ENCODE peak calls at places on chromosomes 12 and 14, in six cellular contexts. One of them, this sample, is unnamed.

GRCh38 chr12:22527999-22528398 is 16.3 kb downstream of the C2CD5 start:
- DNase-seq in lung: no peak
- DNase-seq in AG09309: peak
- DNase-seq in neural progenitor cell: no peak
- DNase-seq in coronary artery: no peak
- DNase-seq in AG04450: peak
- DNase-seq in this sample: no peak

GRCh38 chr12:60070541-60070940 is 474.7 kb downstream of the SLC16A7 start:
- DNase-seq in lung: no peak
- DNase-seq in AG09309: no peak
- DNase-seq in neural progenitor cell: no peak
- DNase-seq in coronary artery: no peak
- DNase-seq in AG04450: no peak
- DNase-seq in this sample: no peak

GRCh38 chr14:76908834-76909233 is 82.6 kb downstream of the LRRC74A start:
- DNase-seq in lung: no peak
- DNase-seq in AG09309: no peak
- DNase-seq in neural progenitor cell: no peak
- DNase-seq in coronary artery: no peak
- DNase-seq in AG04450: no peak
- DNase-seq in this sample: peak

GRCh38 chr14:104244221-104245011 is 106.0 kb downstream of the KIF26A start:
- DNase-seq in lung: no peak
- DNase-seq in AG09309: no peak
- DNase-seq in neural progenitor cell: no peak
- DNase-seq in coronary artery: peak
- DNase-seq in AG04450: no peak
- DNase-seq in this sample: no peak

GRCh38 chr14:51552275-51552674 is 99.4 kb upstream of the FRMD6 start:
- DNase-seq in lung: no peak
- DNase-seq in AG09309: no peak
- DNase-seq in neural progenitor cell: peak
- DNase-seq in coronary artery: no peak
- DNase-seq in AG04450: no peak
- DNase-seq in this sample: no peak

GRCh38 chr12:3725267-3726115 is 27.4 kb downstream of the CRACR2A start:
- DNase-seq in lung: no peak
- DNase-seq in AG09309: no peak
- DNase-seq in neural progenitor cell: no peak
- DNase-seq in coronary artery: no peak
- DNase-seq in AG04450: no peak
- DNase-seq in this sample: peak

GRCh38 chr12:72307229-72307628 is 35.1 kb downstream of the TRHDE start:
- DNase-seq in lung: no peak
- DNase-seq in AG09309: no peak
- DNase-seq in neural progenitor cell: no peak
- DNase-seq in coronary artery: no peak
- DNase-seq in AG04450: no peak
- DNase-seq in this sample: no peak

GRCh38 chr14:93732524-93732923 is 55.8 kb downstream of the PRIMA1 start:
- DNase-seq in lung: no peak
- DNase-seq in AG09309: no peak
- DNase-seq in neural progenitor cell: no peak
- DNase-seq in coronary artery: no peak
- DNase-seq in AG04450: no peak
- DNase-seq in this sample: no peak

GRCh38 chr12:116806845-116807440 is 68.8 kb downstream of the RNFT2 start:
- DNase-seq in lung: no peak
- DNase-seq in AG09309: no peak
- DNase-seq in neural progenitor cell: no peak
- DNase-seq in coronary artery: no peak
- DNase-seq in AG04450: no peak
- DNase-seq in this sample: no peak
- H3K4me3 ChIP-seq in lung: no peak
- H3K4me3 ChIP-seq in AG09309: no peak
- H3K4me3 ChIP-seq in neural progenitor cell: no peak
- H3K4me3 ChIP-seq in coronary artery: no peak
- H3K4me3 ChIP-seq in AG04450: no peak
- H3K4me3 ChIP-seq in this sample: no peak

DNA sequence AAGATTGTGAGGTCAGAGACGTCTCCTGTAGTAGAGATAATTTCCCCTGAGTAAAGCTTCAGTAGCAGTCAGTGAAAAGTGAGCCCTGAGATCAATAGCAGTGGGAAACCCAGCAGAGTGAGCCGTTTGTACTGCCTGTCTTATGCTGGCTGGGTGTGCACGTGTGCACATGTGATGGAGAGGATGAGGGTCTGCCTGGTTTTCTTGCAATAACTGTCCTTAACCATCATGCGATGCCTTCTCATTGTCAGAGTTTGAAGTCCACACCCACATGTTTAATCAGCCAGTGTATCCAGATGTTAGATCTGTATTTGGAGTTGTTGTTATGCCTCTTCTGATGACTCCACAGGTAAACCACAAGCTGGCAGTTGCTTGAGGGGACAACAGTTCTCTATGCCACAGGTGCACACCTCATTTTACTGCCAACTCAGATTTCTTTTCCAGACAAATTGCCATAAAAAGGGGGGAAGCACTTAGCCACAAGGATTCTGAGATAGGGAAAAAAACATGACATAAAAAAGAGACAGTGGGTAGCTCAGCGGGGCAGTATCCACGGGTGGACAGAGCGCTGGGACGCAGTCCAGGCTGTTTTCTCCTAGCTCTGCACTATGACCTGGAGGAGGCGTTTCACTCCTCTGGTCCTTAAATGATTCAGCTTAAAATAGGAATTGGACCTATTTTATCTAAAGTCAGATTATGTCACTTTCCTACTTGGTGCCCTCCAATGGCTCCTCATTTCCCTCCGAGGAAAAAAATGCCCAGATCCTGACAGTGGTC is 192.3 kb downstream of the ANO6 start:
- DNase-seq in lung: no peak
- DNase-seq in AG09309: no peak
- DNase-seq in neural progenitor cell: no peak
- DNase-seq in coronary artery: no peak
- DNase-seq in AG04450: no peak
- DNase-seq in this sample: peak
- H3K4me3 ChIP-seq in lung: no peak
- H3K4me3 ChIP-seq in AG09309: no peak
- H3K4me3 ChIP-seq in neural progenitor cell: no peak
- H3K4me3 ChIP-seq in coronary artery: no peak
- H3K4me3 ChIP-seq in AG04450: no peak
- H3K4me3 ChIP-seq in this sample: peak

GRCh38 chr12:116293687-116294463 is 16.4 kb upstream of the MED13L start:
- DNase-seq in lung: no peak
- DNase-seq in AG09309: no peak
- DNase-seq in neural progenitor cell: no peak
- DNase-seq in coronary artery: no peak
- DNase-seq in AG04450: no peak
- DNase-seq in this sample: no peak
- H3K4me3 ChIP-seq in lung: no peak
- H3K4me3 ChIP-seq in AG09309: no peak
- H3K4me3 ChIP-seq in neural progenitor cell: no peak
- H3K4me3 ChIP-seq in coronary artery: no peak
- H3K4me3 ChIP-seq in AG04450: no peak
- H3K4me3 ChIP-seq in this sample: no peak

GRCh38 chr12:51907083-51907863 is at the start of gene ACVRL1:
- DNase-seq in lung: no peak
- DNase-seq in AG09309: no peak
- DNase-seq in neural progenitor cell: peak
- DNase-seq in coronary artery: no peak
- DNase-seq in AG04450: no peak
- DNase-seq in this sample: no peak

GRCh38 chr12:51904951-51905471 is 2.3 kb upstream of the ACVRL1 start:
- DNase-seq in lung: no peak
- DNase-seq in AG09309: no peak
- DNase-seq in neural progenitor cell: no peak
- DNase-seq in coronary artery: no peak
- DNase-seq in AG04450: no peak
- DNase-seq in this sample: no peak

GRCh38 chr12:51906452-51907082 is 737 bp upstream of the ACVRL1 start:
- DNase-seq in lung: no peak
- DNase-seq in AG09309: no peak
- DNase-seq in neural progenitor cell: no peak
- DNase-seq in coronary artery: peak
- DNase-seq in AG04450: no peak
- DNase-seq in this sample: no peak

GRCh38 chr12:51907864-51908425 is 641 bp downstream of the ACVRL1 start:
- DNase-seq in lung: no peak
- DNase-seq in AG09309: no peak
- DNase-seq in neural progenitor cell: no peak
- DNase-seq in coronary artery: no peak
- DNase-seq in AG04450: no peak
- DNase-seq in this sample: no peak

DNA sequence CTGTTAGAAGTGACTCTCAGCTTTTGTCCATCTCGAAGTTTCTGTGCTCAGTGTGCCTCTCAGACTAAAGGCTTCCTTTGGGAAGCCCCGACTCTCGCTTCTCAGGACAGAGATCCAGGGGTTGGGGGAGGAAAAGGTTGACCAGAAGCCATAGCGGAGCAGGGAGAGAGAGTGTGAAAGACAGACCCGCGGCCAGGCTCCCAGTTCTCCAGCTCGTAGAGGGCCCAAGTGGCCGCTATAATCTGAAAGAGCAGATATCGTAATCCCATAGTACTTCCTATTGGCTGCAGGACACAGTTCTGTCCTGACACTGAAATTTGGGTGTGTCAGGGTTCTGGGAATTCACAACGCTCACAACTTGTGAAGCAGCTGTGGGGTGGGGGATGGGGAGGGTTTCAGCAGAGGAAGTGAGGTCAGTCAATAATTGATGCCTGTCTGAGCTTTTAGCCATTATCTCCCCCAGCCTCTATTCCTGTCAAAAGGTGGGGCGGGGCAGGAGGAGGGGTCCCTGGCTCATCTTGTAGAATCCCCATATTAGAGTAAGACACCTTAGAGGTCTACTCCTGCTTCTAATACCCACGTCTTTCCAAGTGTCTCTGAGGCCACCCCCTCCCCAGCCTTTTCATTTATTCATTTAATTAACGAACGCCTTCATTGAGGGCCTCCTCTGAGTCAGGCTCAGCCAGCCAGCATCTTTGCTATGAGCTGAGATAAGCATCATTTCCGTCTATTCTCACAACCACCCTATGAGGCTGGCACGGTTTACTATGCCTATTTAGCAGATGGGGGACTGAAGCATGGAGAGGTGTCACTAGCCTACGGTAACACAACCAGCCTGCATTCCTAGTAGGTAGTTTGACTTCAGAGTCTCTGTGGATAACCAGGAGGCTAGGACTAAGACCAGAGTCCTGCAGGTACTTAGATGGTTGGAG is 1.5 kb upstream of the ACVRL1 start:
- DNase-seq in lung: peak
- DNase-seq in AG09309: no peak
- DNase-seq in neural progenitor cell: no peak
- DNase-seq in coronary artery: peak
- DNase-seq in AG04450: no peak
- DNase-seq in this sample: no peak
- H3K4me3 ChIP-seq in lung: peak
- H3K4me3 ChIP-seq in AG09309: no peak
- H3K4me3 ChIP-seq in neural progenitor cell: no peak
- H3K4me3 ChIP-seq in coronary artery: peak
- H3K4me3 ChIP-seq in AG04450: no peak
- H3K4me3 ChIP-seq in this sample: no peak

DNA sequence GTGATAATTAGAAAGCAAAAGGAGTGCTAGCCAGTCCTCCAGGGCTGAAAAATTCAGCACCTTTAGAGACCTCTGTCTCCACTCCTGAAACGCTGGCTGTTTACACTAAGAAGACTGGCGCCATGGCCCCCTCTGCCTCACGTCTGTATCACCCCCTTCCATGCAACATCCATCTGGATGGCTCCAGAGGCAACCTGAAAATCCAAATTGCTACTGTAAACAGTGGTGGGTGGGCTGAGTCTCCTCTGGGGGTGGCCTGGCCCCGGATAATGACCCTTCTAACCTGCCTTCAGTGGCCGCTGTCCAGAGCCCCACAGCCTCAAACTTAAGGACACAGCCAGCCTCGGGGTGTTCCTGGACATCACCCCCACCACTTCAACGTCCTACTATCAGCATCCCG is 1.4 kb downstream of the PRKD1 start:
- DNase-seq in lung: no peak
- DNase-seq in AG09309: no peak
- DNase-seq in neural progenitor cell: peak
- DNase-seq in coronary artery: no peak
- DNase-seq in AG04450: no peak
- DNase-seq in this sample: no peak
- H3K4me3 ChIP-seq in lung: peak
- H3K4me3 ChIP-seq in AG09309: peak
- H3K4me3 ChIP-seq in neural progenitor cell: peak
- H3K4me3 ChIP-seq in coronary artery: peak
- H3K4me3 ChIP-seq in AG04450: peak
- H3K4me3 ChIP-seq in this sample: no peak